ENCODE peak calls at places on chromosome 17, in six cellular contexts. C is hepatocyte, J is HCT116, A is GM23338, K is neural progenitor cell, O is MM.1S. T is an unnamed sample.

GRCh38 chr17:74677558-74678466 is 34.9 kb downstream of the CD300LF start:
- DNase-seq in J (no peak), O (peak; percentile 24), C (peak; percentile 70), K (no peak), A (peak; percentile 46), T (peak; percentile 24)

GRCh38 chr17:44914698-44915271 is 515 bp downstream of the GFAP start:
- DNase-seq in K (no peak), C (peak; percentile 2), A (no peak), O (no peak), J (no peak), T (no peak)

GRCh38 chr17:82267575-82268379 is 5.7 kb downstream of the CSNK1D start:
- DNase-seq in J (no peak), K (no peak), C (peak; percentile 95), A (no peak), O (no peak), T (peak; percentile 92)

GRCh38 chr17:47635734-47636133 is 14.0 kb upstream of the KPNB1 start:
- DNase-seq in J (no peak), A (no peak), O (no peak), C (no peak), K (no peak), T (no peak)

GRCh38 chr17:72706396-72706981 is 386.0 kb downstream of the SLC39A11 start:
- DNase-seq in A (no peak), C (no peak), K (peak; percentile 24), J (no peak), O (no peak), T (peak; percentile 33)

GRCh38 chr17:42795061-42795460 is 3.4 kb downstream of the COA3 start:
- DNase-seq in O (no peak), K (no peak), C (no peak), A (no peak), J (no peak), T (no peak)

GRCh38 chr17:34980353-34980680 is at the start of gene LIG3:
- DNase-seq in O (peak; percentile 96), A (peak; percentile 97), K (peak; percentile 96), J (peak; percentile 86), C (peak; percentile 97), T (peak; percentile 85)

GRCh38 chr17:9899280-9900018 is 5.6 kb downstream of the RCVRN start:
- DNase-seq in J (no peak), K (no peak), O (no peak), C (no peak), A (no peak), T (no peak)

GRCh38 chr17:31674717-31675349 is 184.2 kb downstream of the COPRS start:
- DNase-seq in A (no peak), O (no peak), K (no peak), C (no peak), J (no peak), T (peak; percentile 75)

GRCh38 chr17:13337864-13338371 is 263.8 kb downstream of the HS3ST3A1 start:
- DNase-seq in J (peak; percentile 54), K (peak; percentile 42), C (peak; percentile 67), A (peak; percentile 57), O (peak; percentile 49), T (peak; percentile 79)

GRCh38 chr17:65531508-65532431 is 29.7 kb downstream of the AXIN2 start:
- DNase-seq in A (peak; percentile 60), J (no peak), C (peak; percentile 76), K (peak; percentile 60), O (no peak), T (no peak)

GRCh38 chr17:66915204-66915611 is 49.3 kb upstream of the CACNG4 start:
- DNase-seq in K (peak; percentile 35), J (peak; percentile 39), O (no peak), C (peak; percentile 23), A (peak; percentile 31), T (peak; percentile 86)

GRCh38 chr17:28204751-28205150 is 114.2 kb upstream of the TMEM97 start:
- DNase-seq in A (no peak), O (no peak), J (no peak), C (no peak), K (no peak), T (peak; percentile 71)

GRCh38 chr17:39738568-39738901 is 797 bp downstream of the GRB7 start:
- DNase-seq in K (peak; percentile 58), C (peak; percentile 69), J (no peak), A (peak; percentile 79), O (peak; percentile 77), T (peak; percentile 48)

GRCh38 chr17:7687908-7688807 is at the start of gene WRAP53:
- DNase-seq in O (peak; percentile 95), J (peak; percentile 99), A (peak; percentile 100), K (peak; percentile 100), C (peak; percentile 98), T (peak; percentile 97)
- TF ChIP-seq CTCF in O (peak; percentile 98), J (peak; percentile 99), A (peak; percentile 99), K (peak; percentile 100), C (peak; percentile 100), T (peak; percentile 94)

DNA sequence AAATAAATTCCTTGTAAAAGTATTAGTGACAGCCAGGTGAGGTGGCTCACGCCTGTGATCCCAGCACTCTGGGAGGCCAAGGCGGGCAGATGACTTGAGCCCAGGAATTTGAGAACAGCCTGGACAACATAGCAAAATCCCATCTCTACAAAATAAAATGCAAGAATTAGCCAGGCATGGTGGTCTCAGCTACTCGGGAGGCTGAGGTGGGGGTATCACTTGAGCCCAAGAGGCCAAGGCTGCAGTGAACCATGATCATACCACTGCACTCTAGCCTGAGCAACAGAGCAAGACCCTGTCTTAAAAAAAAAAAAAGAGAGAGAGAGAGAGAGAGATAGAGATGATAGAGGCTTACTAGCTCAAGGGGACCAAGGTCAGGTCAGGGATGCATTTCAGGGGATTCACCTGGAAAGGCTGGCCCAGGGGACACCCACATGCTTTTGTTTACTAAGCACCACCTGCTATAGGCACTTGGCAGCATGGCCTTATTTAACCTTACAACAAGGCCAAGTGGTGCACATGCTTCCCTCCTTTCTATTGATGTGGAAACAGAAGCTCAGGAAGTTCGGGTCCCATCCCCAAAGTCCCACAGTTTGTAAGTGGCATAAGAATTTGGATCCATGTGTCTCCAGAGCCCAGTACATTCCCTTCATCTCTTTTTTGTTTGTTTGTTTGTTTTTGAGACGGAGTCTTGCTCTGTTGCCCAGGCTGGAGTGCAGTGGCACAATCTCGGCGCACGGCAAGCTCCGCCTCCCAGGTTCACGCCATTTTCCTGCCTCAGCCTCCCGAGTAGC is 12.4 kb upstream of the SRCIN1 start:
- DNase-seq in K (no peak), J (no peak), C (no peak), O (no peak), A (no peak), T (no peak)
- TF ChIP-seq EZH2phosphoT487 in K (no peak), J (no peak), C (no peak), O (no peak), A (no peak), T (no peak)

GRCh38 chr17:62186841-62187240 is 121.8 kb upstream of the MED13 start:
- DNase-seq in A (no peak), C (no peak), K (no peak), O (no peak), J (no peak), T (no peak)

GRCh38 chr17:62188713-62189112 is 123.6 kb upstream of the MED13 start:
- DNase-seq in K (peak; percentile 20), J (no peak), C (peak; percentile 87), O (no peak), A (no peak), T (peak; percentile 77)

GRCh38 chr17:62189377-62189776 is 124.3 kb upstream of the MED13 start:
- DNase-seq in C (no peak), K (no peak), J (no peak), O (no peak), A (no peak), T (no peak)

GRCh38 chr17:62193297-62193696 is 128.2 kb upstream of the MED13 start:
- DNase-seq in O (no peak), J (no peak), K (no peak), C (no peak), A (no peak), T (no peak)

GRCh38 chr17:62187681-62188080 is 122.6 kb upstream of the MED13 start:
- DNase-seq in A (no peak), C (peak; percentile 24), J (no peak), O (no peak), K (no peak), T (peak; percentile 58)
- H3K4me2 ChIP-seq in A (no peak overlapping the region), C (no peak overlapping the region), J (no peak overlapping the region), O (no peak overlapping the region), K (no peak overlapping the region), T (peak overlapping the region; percentile 20)

GRCh38 chr17:78853926-78854394 is 13.3 kb upstream of the USP36 start:
- DNase-seq in O (no peak), A (no peak), J (no peak), C (peak; percentile 31), K (no peak), T (no peak)
- TF ChIP-seq CTCF in O (no peak), A (no peak), J (no peak), C (no peak), K (no peak), T (no peak)

GRCh38 chr17:17328251-17328650 is 25.1 kb downstream of the NT5M start:
- DNase-seq in J (no peak), K (no peak), O (no peak), C (no peak), A (no peak), T (no peak)
- TF ChIP-seq EZH2phosphoT487 in J (no peak), K (no peak), O (no peak), C (no peak), A (no peak), T (no peak)

GRCh38 chr17:77001487-77001886 is 133.3 kb downstream of the MGAT5B start:
- DNase-seq in O (no peak), J (no peak), C (no peak), A (no peak), K (no peak), T (no peak)

GRCh38 chr17:76995352-76996105 is 127.3 kb downstream of the MGAT5B start:
- DNase-seq in K (peak; percentile 50), C (no peak), A (peak; percentile 65), J (no peak), O (no peak), T (no peak)

GRCh38 chr17:76997981-76998531 is 129.9 kb downstream of the MGAT5B start:
- DNase-seq in O (peak; percentile 83), J (no peak), A (no peak), C (no peak), K (no peak), T (no peak)

GRCh38 chr17:76996741-76997694 is 128.8 kb downstream of the MGAT5B start:
- DNase-seq in C (no peak), J (no peak), O (no peak), A (no peak), K (no peak), T (no peak)

GRCh38 chr17:76998839-76999238 is 130.6 kb downstream of the MGAT5B start:
- DNase-seq in K (no peak), A (no peak), J (no peak), O (peak; percentile 28), C (no peak), T (no peak)
- H3K4me2 ChIP-seq in K (no peak overlapping the region), A (no peak overlapping the region), J (no peak overlapping the region), O (peak overlapping the region; percentile 67), C (no peak overlapping the region), T (no peak overlapping the region)

GRCh38 chr17:58007781-58008706 is 998 bp upstream of the SRSF1 start:
- DNase-seq in O (no peak), C (no peak), J (no peak), A (peak; percentile 44), K (no peak), T (no peak)
- TF ChIP-seq CTCF in O (no peak), C (no peak), J (no peak), A (peak; percentile 11), K (no peak), T (no peak)